ENCODE peak calls at places on chromosomes 2 and 18, in five cellular contexts. One of them, this sample, is unnamed.

GRCh38 chr2:61247204-61247812 is 85.3 kb downstream of the C2orf74 start:
- DNase-seq in body of pancreas: no peak
- DNase-seq in left ventricle myocardium inferior: no peak
- DNase-seq in tibial artery: no peak
- DNase-seq in thyroid gland: no peak
- DNase-seq in this sample: no peak

GRCh38 chr18:9609190-9609589 is 5.2 kb downstream of the PPP4R1 start:
- DNase-seq in thyroid gland: no peak
- DNase-seq in tibial artery: no peak
- DNase-seq in body of pancreas: no peak
- DNase-seq in left ventricle myocardium inferior: no peak
- DNase-seq in this sample: no peak

GRCh38 chr2:231132126-231132525 is 7.3 kb upstream of the HTR2B start:
- DNase-seq in thyroid gland: no peak
- DNase-seq in tibial artery: no peak
- DNase-seq in body of pancreas: no peak
- DNase-seq in left ventricle myocardium inferior: no peak
- DNase-seq in this sample: no peak

GRCh38 chr2:64201086-64201627 is 56.9 kb upstream of the PELI1 start:
- DNase-seq in thyroid gland: no peak
- DNase-seq in body of pancreas: no peak
- DNase-seq in tibial artery: no peak
- DNase-seq in left ventricle myocardium inferior: no peak
- DNase-seq in this sample: no peak

GRCh38 chr18:74420926-74421325 is 36.2 kb downstream of the DIPK1C start:
- DNase-seq in left ventricle myocardium inferior: no peak
- DNase-seq in thyroid gland: no peak
- DNase-seq in tibial artery: no peak
- DNase-seq in body of pancreas: no peak
- DNase-seq in this sample: no peak

GRCh38 chr2:8872821-8873432 is 35.5 kb upstream of the KIDINS220 start:
- DNase-seq in body of pancreas: no peak
- DNase-seq in left ventricle myocardium inferior: no peak
- DNase-seq in tibial artery: no peak
- DNase-seq in thyroid gland: no peak
- DNase-seq in this sample: no peak

GRCh38 chr2:207073791-207074678 is 91.7 kb downstream of the KLF7 start:
- DNase-seq in body of pancreas: no peak
- DNase-seq in left ventricle myocardium inferior: no peak
- DNase-seq in thyroid gland: no peak
- DNase-seq in tibial artery: no peak
- DNase-seq in this sample: no peak

GRCh38 chr2:149597050-149598013 is 9.8 kb upstream of the MMADHC start:
- DNase-seq in body of pancreas: peak
- DNase-seq in tibial artery: no peak
- DNase-seq in thyroid gland: peak
- DNase-seq in left ventricle myocardium inferior: no peak
- DNase-seq in this sample: no peak

GRCh38 chr18:79940126-79940813 is 11.2 kb downstream of the SLC66A2 start:
- DNase-seq in body of pancreas: peak
- DNase-seq in thyroid gland: peak
- DNase-seq in left ventricle myocardium inferior: no peak
- DNase-seq in tibial artery: peak
- DNase-seq in this sample: no peak

GRCh38 chr2:9826208-9826607 is 17.1 kb upstream of the TAF1B start:
- DNase-seq in body of pancreas: no peak
- DNase-seq in left ventricle myocardium inferior: no peak
- DNase-seq in tibial artery: no peak
- DNase-seq in thyroid gland: no peak
- DNase-seq in this sample: no peak

GRCh38 chr2:226800941-226801784 is 1.5 kb upstream of the IRS1 start:
- DNase-seq in left ventricle myocardium inferior: peak
- DNase-seq in body of pancreas: peak
- DNase-seq in thyroid gland: peak
- DNase-seq in tibial artery: peak
- DNase-seq in this sample: peak

GRCh38 chr2:237964578-237965404 is 2.0 kb upstream of the UBE2F start:
- DNase-seq in body of pancreas: peak
- DNase-seq in left ventricle myocardium inferior: no peak
- DNase-seq in tibial artery: no peak
- DNase-seq in thyroid gland: no peak
- DNase-seq in this sample: no peak

GRCh38 chr2:160407393-160408204 is 86.0 kb downstream of the RBMS1 start:
- DNase-seq in body of pancreas: peak
- DNase-seq in left ventricle myocardium inferior: peak
- DNase-seq in tibial artery: peak
- DNase-seq in thyroid gland: peak
- DNase-seq in this sample: peak

GRCh38 chr18:62118324-62118723 is 68.5 kb downstream of the PIGN start:
- DNase-seq in thyroid gland: no peak
- DNase-seq in left ventricle myocardium inferior: no peak
- DNase-seq in body of pancreas: no peak
- DNase-seq in tibial artery: no peak
- DNase-seq in this sample: no peak

GRCh38 chr2:168751104-168751768 is 51.2 kb upstream of the NOSTRIN start:
- DNase-seq in tibial artery: no peak
- DNase-seq in body of pancreas: no peak
- DNase-seq in left ventricle myocardium inferior: no peak
- DNase-seq in thyroid gland: no peak
- DNase-seq in this sample: no peak

GRCh38 chr18:27363918-27364317 is 178.8 kb upstream of the CHST9 start:
- DNase-seq in thyroid gland: no peak
- DNase-seq in left ventricle myocardium inferior: no peak
- DNase-seq in tibial artery: no peak
- DNase-seq in body of pancreas: no peak
- DNase-seq in this sample: no peak

GRCh38 chr2:72144746-72145657 is 2.7 kb downstream of the CYP26B1 start:
- DNase-seq in body of pancreas: peak
- DNase-seq in thyroid gland: peak
- DNase-seq in tibial artery: peak
- DNase-seq in left ventricle myocardium inferior: peak
- DNase-seq in this sample: peak

GRCh38 chr2:229586746-229587705 is 127.3 kb downstream of the DNER start:
- DNase-seq in body of pancreas: peak
- DNase-seq in tibial artery: peak
- DNase-seq in left ventricle myocardium inferior: peak
- DNase-seq in thyroid gland: peak
- DNase-seq in this sample: peak

GRCh38 chr2:229578052-229578846 is 136.1 kb downstream of the DNER start:
- DNase-seq in thyroid gland: no peak
- DNase-seq in tibial artery: no peak
- DNase-seq in left ventricle myocardium inferior: no peak
- DNase-seq in body of pancreas: no peak
- DNase-seq in this sample: no peak

GRCh38 chr2:229586012-229586411 is 128.3 kb downstream of the DNER start:
- DNase-seq in thyroid gland: no peak
- DNase-seq in tibial artery: no peak
- DNase-seq in body of pancreas: no peak
- DNase-seq in left ventricle myocardium inferior: no peak
- DNase-seq in this sample: no peak

DNA sequence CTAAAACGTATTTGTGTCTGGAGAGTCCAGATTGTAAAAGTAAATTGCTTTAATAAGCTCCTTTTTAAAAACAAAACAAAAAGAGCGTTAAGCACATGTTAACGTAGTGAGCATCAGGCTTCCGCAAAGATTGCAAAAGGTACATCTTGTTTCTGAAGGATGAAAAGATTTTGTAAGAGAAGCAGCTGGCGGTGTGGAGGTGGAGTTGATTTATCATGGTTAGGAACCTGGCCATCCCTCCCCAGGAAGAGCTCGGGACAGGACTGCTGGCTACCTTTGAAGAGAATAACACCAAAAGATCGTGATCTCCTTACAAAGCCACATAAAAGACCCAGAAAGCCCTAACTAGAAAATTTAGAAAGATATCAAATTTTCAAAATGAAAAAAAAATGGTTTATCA is 132.2 kb downstream of the DNER start:
- DNase-seq in thyroid gland: no peak
- DNase-seq in left ventricle myocardium inferior: no peak
- DNase-seq in tibial artery: no peak
- DNase-seq in body of pancreas: no peak
- DNase-seq in this sample: no peak
- H3K4me3 ChIP-seq in thyroid gland: no peak
- H3K4me3 ChIP-seq in left ventricle myocardium inferior: no peak
- H3K4me3 ChIP-seq in tibial artery: no peak
- H3K4me3 ChIP-seq in body of pancreas: no peak
- H3K4me3 ChIP-seq in this sample: no peak

GRCh38 chr18:33440011-33440383 is 524 bp downstream of the CCDC178 start:
- DNase-seq in thyroid gland: peak
- DNase-seq in tibial artery: no peak
- DNase-seq in left ventricle myocardium inferior: peak
- DNase-seq in body of pancreas: peak
- DNase-seq in this sample: peak
- H3K4me3 ChIP-seq in thyroid gland: peak
- H3K4me3 ChIP-seq in tibial artery: peak
- H3K4me3 ChIP-seq in left ventricle myocardium inferior: peak
- H3K4me3 ChIP-seq in body of pancreas: peak
- H3K4me3 ChIP-seq in this sample: peak

GRCh38 chr2:44170337-44170736 is 1.7 kb downstream of the PPM1B start:
- DNase-seq in left ventricle myocardium inferior: no peak
- DNase-seq in tibial artery: no peak
- DNase-seq in thyroid gland: no peak
- DNase-seq in body of pancreas: no peak
- DNase-seq in this sample: no peak
- H3K4me3 ChIP-seq in left ventricle myocardium inferior: peak
- H3K4me3 ChIP-seq in tibial artery: peak
- H3K4me3 ChIP-seq in thyroid gland: peak
- H3K4me3 ChIP-seq in body of pancreas: peak
- H3K4me3 ChIP-seq in this sample: peak

DNA sequence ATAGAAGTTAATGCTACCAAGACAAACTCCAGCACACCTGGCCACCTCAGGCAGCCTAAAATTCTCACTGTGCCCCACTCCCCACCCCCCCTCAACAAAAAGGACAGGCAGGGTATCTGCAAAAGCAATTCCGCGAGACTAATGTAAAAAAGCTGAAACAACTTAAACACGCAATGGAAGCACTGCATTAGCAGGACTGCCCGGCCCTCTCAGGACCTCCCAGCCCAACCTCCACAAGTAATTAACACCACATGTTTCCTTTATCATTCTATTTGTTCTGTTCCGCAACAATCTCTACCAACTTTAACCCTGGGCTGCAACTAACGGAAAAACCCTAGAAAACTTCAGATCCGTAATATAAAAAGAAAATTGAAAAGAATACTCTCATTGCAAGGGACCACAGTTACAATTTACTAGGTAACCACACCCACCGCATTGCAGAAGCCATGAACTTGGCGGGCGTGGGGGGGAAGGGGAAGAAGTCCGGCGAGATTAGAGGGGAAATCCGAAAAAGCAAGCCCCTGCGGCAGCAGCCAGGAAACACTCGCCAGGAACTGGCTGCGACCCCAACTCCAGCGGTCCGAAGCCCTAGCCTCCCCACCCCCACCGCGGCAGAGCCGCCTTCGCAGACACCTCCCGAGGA is 1.3 kb downstream of the EPB41L3 start:
- DNase-seq in tibial artery: no peak
- DNase-seq in thyroid gland: no peak
- DNase-seq in left ventricle myocardium inferior: no peak
- DNase-seq in body of pancreas: no peak
- DNase-seq in this sample: peak
- H3K4me3 ChIP-seq in tibial artery: peak
- H3K4me3 ChIP-seq in thyroid gland: peak
- H3K4me3 ChIP-seq in left ventricle myocardium inferior: peak
- H3K4me3 ChIP-seq in body of pancreas: peak
- H3K4me3 ChIP-seq in this sample: peak

DNA sequence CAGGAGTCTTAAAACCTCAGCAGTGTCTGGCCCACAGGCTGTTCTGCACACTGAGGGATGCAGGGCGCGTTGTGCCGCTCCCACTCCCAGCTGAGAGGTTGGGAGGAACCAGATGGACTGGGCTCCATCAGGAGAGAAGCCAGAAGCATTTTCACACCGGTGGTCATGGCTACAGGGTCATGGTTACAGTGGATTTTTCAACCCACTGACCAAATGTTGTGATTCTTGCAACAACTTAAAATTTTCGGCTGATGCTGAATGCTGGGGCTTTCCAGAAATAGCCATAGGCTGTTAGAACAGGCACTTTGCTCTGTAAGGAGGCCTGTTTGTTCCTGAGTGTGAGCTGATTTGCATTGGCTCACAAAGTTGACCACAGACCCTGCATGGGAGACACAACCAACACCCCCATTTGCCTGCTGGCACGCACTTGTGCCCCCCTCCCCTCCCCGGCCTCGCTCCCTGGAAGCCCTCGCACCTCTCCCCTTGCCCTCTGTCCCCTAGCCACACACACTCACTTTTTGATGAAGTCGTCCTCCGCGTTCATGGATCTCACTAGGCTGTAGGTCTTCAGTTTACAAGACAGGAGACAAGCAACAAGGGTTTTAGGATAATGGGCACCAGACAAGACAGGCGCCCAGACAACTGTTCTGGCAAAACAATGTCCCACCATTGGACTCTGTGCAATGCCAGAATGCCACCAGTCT is 3.4 kb downstream of the LPIN1 start:
- DNase-seq in left ventricle myocardium inferior: no peak
- DNase-seq in thyroid gland: peak
- DNase-seq in body of pancreas: no peak
- DNase-seq in tibial artery: no peak
- DNase-seq in this sample: no peak
- H3K4me3 ChIP-seq in left ventricle myocardium inferior: no peak
- H3K4me3 ChIP-seq in thyroid gland: no peak
- H3K4me3 ChIP-seq in body of pancreas: no peak
- H3K4me3 ChIP-seq in tibial artery: no peak
- H3K4me3 ChIP-seq in this sample: no peak

DNA sequence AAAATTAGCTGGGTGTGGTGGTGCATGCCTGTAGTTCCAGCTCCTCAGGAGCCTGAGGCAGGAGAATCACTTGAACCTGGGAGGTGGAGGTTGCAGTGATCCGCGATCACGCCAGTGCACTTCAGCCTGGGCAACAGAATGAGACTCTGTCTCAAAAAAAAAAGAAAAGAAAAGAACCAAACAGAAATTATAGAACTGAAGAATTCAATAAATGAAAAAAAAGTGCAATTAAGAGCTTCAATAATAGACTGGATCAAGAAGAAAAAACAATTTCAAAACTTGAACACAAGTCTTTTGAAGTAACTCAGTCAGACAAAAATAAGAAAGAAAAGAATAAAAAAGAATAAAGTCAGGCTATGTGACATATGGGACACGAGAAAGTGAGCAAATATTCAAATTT is 175.8 kb upstream of the ZSWIM2 start:
- DNase-seq in tibial artery: no peak
- DNase-seq in body of pancreas: no peak
- DNase-seq in thyroid gland: no peak
- DNase-seq in left ventricle myocardium inferior: no peak
- DNase-seq in this sample: no peak
- H3K4me3 ChIP-seq in tibial artery: no peak
- H3K4me3 ChIP-seq in body of pancreas: no peak
- H3K4me3 ChIP-seq in thyroid gland: no peak
- H3K4me3 ChIP-seq in left ventricle myocardium inferior: no peak
- H3K4me3 ChIP-seq in this sample: no peak

GRCh38 chr2:145341536-145341935 is 821.6 kb upstream of the ZEB2 start:
- DNase-seq in tibial artery: no peak
- DNase-seq in body of pancreas: no peak
- DNase-seq in thyroid gland: no peak
- DNase-seq in left ventricle myocardium inferior: no peak
- DNase-seq in this sample: no peak
- H3K4me3 ChIP-seq in tibial artery: no peak
- H3K4me3 ChIP-seq in body of pancreas: no peak
- H3K4me3 ChIP-seq in thyroid gland: no peak
- H3K4me3 ChIP-seq in left ventricle myocardium inferior: no peak
- H3K4me3 ChIP-seq in this sample: no peak

GRCh38 chr2:143177081-143177786 is 48.0 kb downstream of the ARHGAP15 start:
- DNase-seq in body of pancreas: no peak
- DNase-seq in thyroid gland: no peak
- DNase-seq in tibial artery: no peak
- DNase-seq in left ventricle myocardium inferior: no peak
- DNase-seq in this sample: no peak
- H3K4me3 ChIP-seq in body of pancreas: no peak
- H3K4me3 ChIP-seq in thyroid gland: peak
- H3K4me3 ChIP-seq in tibial artery: no peak
- H3K4me3 ChIP-seq in left ventricle myocardium inferior: peak
- H3K4me3 ChIP-seq in this sample: no peak

This sample was measured in right lobe of liver.